ENCODE peak calls at places on chromosomes 5 and 9, in seven cellular contexts. Z, E, O, B, S, Y and K are unnamed samples.

GRCh38 chr5:178434016-178434761 is 156.0 kb downstream of the COL23A1 start:
- DNase-seq in Z (no peak), E (no peak), O (no peak), B (no peak), S (peak), Y (no peak), K (no peak)

GRCh38 chr5:159112436-159112835 is 12.7 kb upstream of the EBF1 start:
- DNase-seq in Z (no peak), E (no peak), O (no peak), B (no peak), S (no peak), Y (no peak), K (no peak)

GRCh38 chr5:14296533-14297331 is 153.6 kb downstream of the TRIO start:
- DNase-seq in Z (no peak), E (peak), O (no peak), B (no peak), S (no peak), Y (no peak), K (no peak)

GRCh38 chr5:110402562-110402961 is 323.9 kb downstream of the TMEM232 start:
- DNase-seq in Z (no peak), E (no peak), O (no peak), B (no peak), S (no peak), Y (no peak), K (no peak)

GRCh38 chr9:129237195-129237611 is 59.1 kb upstream of the IER5L start:
- DNase-seq in Z (peak), E (peak), O (peak), B (no peak), S (no peak), Y (peak), K (no peak)

GRCh38 chr5:13976867-13977479 is 32.5 kb upstream of the DNAH5 start:
- DNase-seq in Z (no peak), E (peak), O (peak), B (no peak), S (no peak), Y (peak), K (no peak)

GRCh38 chr9:99052849-99053715 is 51.8 kb upstream of the TGFBR1 start:
- DNase-seq in Z (no peak), E (no peak), O (no peak), B (no peak), S (peak), Y (no peak), K (no peak)

GRCh38 chr9:138028596-138028995 is 151.0 kb downstream of the CACNA1B start:
- DNase-seq in Z (no peak), E (no peak), O (no peak), B (no peak), S (no peak), Y (no peak), K (no peak)

GRCh38 chr9:89799221-89799620 is 194.4 kb downstream of the GADD45G start:
- DNase-seq in Z (no peak), E (no peak), O (no peak), B (no peak), S (no peak), Y (no peak), K (no peak)

GRCh38 chr5:116887104-116887503 is 312.5 kb upstream of the SEMA6A start:
- DNase-seq in Z (no peak), E (no peak), O (no peak), B (no peak), S (no peak), Y (no peak), K (no peak)

GRCh38 chr9:110606179-110606578 is 26.6 kb upstream of the SVEP1 start:
- DNase-seq in Z (no peak), E (peak), O (no peak), B (no peak), S (no peak), Y (peak), K (no peak)

GRCh38 chr5:133665571-133665970 is 53.2 kb upstream of the FSTL4 start:
- DNase-seq in Z (no peak), E (no peak), O (no peak), B (no peak), S (no peak), Y (no peak), K (no peak)

GRCh38 chr5:127830157-127830556 is 127.0 kb downstream of the CCDC192 start:
- DNase-seq in Z (no peak), E (peak), O (no peak), B (no peak), S (no peak), Y (no peak), K (no peak)

GRCh38 chr5:170348069-170348702 is 41.0 kb downstream of the KCNMB1 start:
- DNase-seq in Z (no peak), E (no peak), O (no peak), B (no peak), S (no peak), Y (peak), K (no peak)

GRCh38 chr5:170353011-170353890 is 35.9 kb downstream of the KCNMB1 start:
- DNase-seq in Z (no peak), E (no peak), O (no peak), B (no peak), S (no peak), Y (peak), K (no peak)

GRCh38 chr5:170357853-170358497 is 31.2 kb downstream of the KCNMB1 start:
- DNase-seq in Z (peak), E (no peak), O (no peak), B (no peak), S (no peak), Y (no peak), K (no peak)

GRCh38 chr5:170355601-170356098 is 33.5 kb downstream of the KCNMB1 start:
- DNase-seq in Z (no peak), E (no peak), O (no peak), B (no peak), S (no peak), Y (no peak), K (no peak)

GRCh38 chr5:170353946-170354345 is 35.2 kb downstream of the KCNMB1 start:
- DNase-seq in Z (no peak), E (no peak), O (no peak), B (no peak), S (no peak), Y (no peak), K (no peak)
- H3K4me3 ChIP-seq in Z (no peak), E (no peak), O (no peak), B (peak), S (no peak), Y (no peak), K (no peak)

GRCh38 chr9:5611321-5612186 is 17.4 kb upstream of the RIC1 start:
- DNase-seq in Z (no peak), E (peak), O (no peak), B (no peak), S (no peak), Y (no peak), K (no peak)

GRCh38 chr9:5612187-5612535 is 16.7 kb upstream of the RIC1 start:
- DNase-seq in Z (no peak), E (no peak), O (no peak), B (no peak), S (no peak), Y (no peak), K (no peak)

GRCh38 chr9:5617749-5618148 is 11.2 kb upstream of the RIC1 start:
- DNase-seq in Z (no peak), E (no peak), O (no peak), B (no peak), S (no peak), Y (no peak), K (no peak)

GRCh38 chr9:5614985-5615384 is 13.9 kb upstream of the RIC1 start:
- DNase-seq in Z (no peak), E (no peak), O (no peak), B (no peak), S (no peak), Y (no peak), K (no peak)

GRCh38 chr9:5614192-5614591 is 14.7 kb upstream of the RIC1 start:
- DNase-seq in Z (no peak), E (no peak), O (no peak), B (no peak), S (no peak), Y (no peak), K (no peak)
- TF ChIP-seq CTCF in Z (no peak), E (no peak), O (no peak), B (no peak), S (no peak), Y (no peak), K (no peak)

DNA sequence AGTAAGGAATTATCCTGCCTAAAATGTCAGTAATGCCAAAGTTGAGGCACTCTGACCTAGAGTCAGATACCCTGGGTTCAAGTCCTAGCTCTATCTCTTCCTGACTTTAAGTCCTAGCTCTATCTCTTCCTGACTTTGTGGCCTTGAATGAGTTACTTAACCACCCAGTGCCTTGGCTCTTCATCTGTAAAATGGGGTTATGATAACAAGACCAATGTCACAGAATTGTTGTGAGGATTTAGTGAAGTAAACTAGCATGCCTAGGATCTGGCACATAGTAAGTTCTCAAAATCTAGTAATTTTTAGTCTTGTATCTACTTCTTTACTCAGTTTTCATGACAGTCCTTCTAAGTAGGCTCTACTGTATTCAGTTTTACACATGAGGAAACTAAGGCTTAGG is 2.0 kb downstream of the TRIM32 start:
- DNase-seq in Z (no peak), E (no peak), O (no peak), B (no peak), S (no peak), Y (no peak), K (no peak)
- H3K4me3 ChIP-seq in Z (peak), E (no peak), O (peak), B (peak), S (no peak), Y (no peak), K (no peak)

GRCh38 chr5:149667827-149668122 is 62.3 kb upstream of the PPARGC1B start:
- DNase-seq in Z (no peak), E (no peak), O (no peak), B (no peak), S (no peak), Y (no peak), K (no peak)
- TF ChIP-seq CTCF in Z (no peak), E (no peak), O (no peak), B (peak), S (no peak), Y (no peak), K (no peak)

DNA sequence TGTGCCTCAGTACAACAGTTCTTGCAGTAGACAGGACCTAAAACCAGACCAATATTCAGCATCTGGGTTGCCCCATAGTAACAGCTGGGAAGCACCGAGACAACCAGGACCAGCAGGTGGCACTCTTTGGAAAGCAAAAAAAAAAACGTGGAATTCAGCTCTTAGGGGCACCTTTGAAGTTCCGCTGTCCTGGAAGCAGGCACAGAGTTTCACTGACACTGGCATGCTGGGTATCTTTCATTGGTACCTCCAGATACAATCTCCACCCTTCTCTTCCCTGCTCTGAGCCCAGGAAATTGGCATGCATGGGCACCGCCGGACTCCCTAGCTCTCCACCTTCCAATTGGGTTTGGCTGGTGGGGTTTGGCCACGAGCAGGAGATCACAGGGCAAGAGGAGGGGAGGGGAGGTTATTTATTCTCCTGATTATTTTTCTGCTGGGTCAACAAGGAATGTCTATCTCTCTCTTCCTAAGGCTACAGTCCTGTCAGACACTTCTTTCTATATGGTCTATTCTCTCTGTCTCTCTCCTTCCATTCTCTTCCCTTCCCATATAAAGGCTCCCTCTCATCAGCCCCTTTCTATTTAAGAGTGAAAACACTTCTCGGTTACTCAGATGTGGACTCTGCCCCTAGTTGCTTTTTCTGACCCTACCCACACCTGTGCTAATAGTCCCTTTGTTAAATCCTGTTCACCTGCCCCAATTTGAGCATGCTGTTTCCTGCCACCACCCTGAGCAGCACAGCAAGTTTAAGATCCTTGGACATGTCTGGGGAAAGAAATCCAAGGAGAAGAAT is 1.9 kb upstream of the IDNK start:
- DNase-seq in Z (no peak), E (peak), O (peak), B (no peak), S (peak), Y (peak), K (no peak)
- H3K4me3 ChIP-seq in Z (no peak), E (no peak), O (no peak), B (no peak), S (no peak), Y (no peak), K (peak)

GRCh38 chr5:143213851-143214363 is 189.6 kb downstream of the NR3C1 start:
- DNase-seq in Z (no peak), E (peak), O (no peak), B (no peak), S (no peak), Y (peak), K (no peak)
- TF ChIP-seq CTCF in Z (no peak), E (no peak), O (peak), B (no peak), S (no peak), Y (peak), K (no peak)

DNA sequence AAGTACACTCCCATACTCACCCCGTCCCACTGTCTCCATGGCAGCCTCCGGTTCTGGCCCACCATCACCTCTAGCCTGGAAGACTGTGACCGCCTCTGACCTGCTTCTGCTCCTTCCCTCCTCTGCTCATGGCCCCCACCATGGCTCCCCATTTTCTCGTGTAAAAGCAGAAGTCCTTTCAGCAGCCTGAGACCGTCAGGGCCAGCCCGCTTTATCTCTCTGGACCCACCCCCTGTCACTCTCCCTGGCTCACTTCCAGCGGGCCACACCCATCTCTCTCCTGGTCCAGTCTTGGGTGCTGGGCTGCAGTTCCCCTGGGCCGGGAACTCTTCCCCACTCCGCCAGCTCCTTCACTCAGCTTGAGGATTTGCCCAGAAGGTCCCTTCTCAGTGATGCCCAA is 96.0 kb upstream of the RUFY1 start:
- DNase-seq in Z (no peak), E (no peak), O (no peak), B (no peak), S (no peak), Y (no peak), K (no peak)
- H3K4me3 ChIP-seq in Z (no peak), E (no peak), O (no peak), B (no peak), S (no peak), Y (no peak), K (no peak)

DNA sequence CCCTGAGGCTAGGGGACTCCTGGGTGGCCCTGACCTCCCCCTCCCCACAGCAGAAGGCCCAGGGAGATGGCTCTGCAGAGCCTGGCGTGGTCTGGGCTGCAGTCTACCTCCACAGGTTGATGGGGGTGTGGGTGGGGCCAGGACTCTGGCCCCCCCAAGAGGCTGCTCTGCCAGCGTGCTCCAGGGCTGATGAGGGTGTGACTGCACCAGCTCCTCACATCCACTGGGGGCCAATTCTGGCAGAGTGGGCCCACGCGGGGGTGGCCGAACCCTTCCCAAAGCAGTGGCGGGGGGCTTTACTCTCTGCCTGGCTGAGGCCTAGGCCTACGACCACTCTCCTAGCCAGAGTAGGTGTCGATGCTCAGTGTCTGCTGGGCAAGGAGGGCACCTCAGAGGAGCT is 28.0 kb upstream of the UBAC1 start:
- DNase-seq in Z (no peak), E (no peak), O (no peak), B (no peak), S (no peak), Y (no peak), K (no peak)
- TF ChIP-seq CTCF in Z (no peak), E (no peak), O (no peak), B (no peak), S (no peak), Y (no peak), K (no peak)

DNA sequence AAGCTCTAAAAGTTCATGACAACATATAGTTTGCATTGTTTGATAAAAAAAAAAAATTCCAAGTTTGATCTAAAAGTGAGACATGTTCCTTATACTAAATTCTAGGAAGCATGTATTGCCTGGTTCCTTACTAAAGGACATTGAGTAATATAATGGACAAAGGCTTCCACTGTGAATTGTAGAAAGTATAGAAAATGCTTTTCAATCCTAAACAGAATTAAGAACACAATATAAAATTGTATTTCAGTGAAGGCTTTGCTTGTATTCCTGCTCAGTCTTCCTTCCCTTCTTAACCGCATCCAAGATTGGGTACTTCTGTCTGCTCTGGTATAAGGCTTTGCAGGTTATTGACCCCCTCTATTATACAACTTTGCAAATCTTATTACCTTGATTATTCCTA is 2.4 kb downstream of the RECK start:
- DNase-seq in Z (no peak), E (no peak), O (no peak), B (no peak), S (no peak), Y (no peak), K (no peak)
- H3K4me3 ChIP-seq in Z (no peak), E (peak), O (peak), B (peak), S (no peak), Y (no peak), K (no peak)

GRCh38 chr5:423626-424258 is 19.2 kb upstream of the EXOC3 start:
- DNase-seq in Z (no peak), E (no peak), O (no peak), B (no peak), S (no peak), Y (no peak), K (no peak)

GRCh38 chr5:427415-428087 is 15.4 kb upstream of the EXOC3 start:
- DNase-seq in Z (no peak), E (no peak), O (no peak), B (no peak), S (no peak), Y (no peak), K (no peak)

GRCh38 chr5:424259-425110 is 18.5 kb upstream of the EXOC3 start:
- DNase-seq in Z (no peak), E (peak), O (no peak), B (no peak), S (no peak), Y (no peak), K (no peak)

GRCh38 chr5:426392-426976 is 16.5 kb upstream of the EXOC3 start:
- DNase-seq in Z (no peak), E (no peak), O (no peak), B (no peak), S (no peak), Y (no peak), K (no peak)

GRCh38 chr5:425714-426113 is 17.3 kb upstream of the EXOC3 start:
- DNase-seq in Z (no peak), E (no peak), O (no peak), B (no peak), S (no peak), Y (peak), K (no peak)
- TF ChIP-seq CTCF in Z (no peak), E (peak), O (no peak), B (no peak), S (peak), Y (peak), K (peak)